ENCODE peak calls at places on chromosomes 11 and 22, in five cellular contexts. D is NCI-H524; W is HCT116; H is effector memory CD8-positive, alpha-beta T cell; U is NCI-H2107. Y is an unnamed sample.

GRCh38 chr11:113096661-113097060 is 135.4 kb downstream of the NCAM1 start:
- DNase-seq in D (no peak), H (no peak), W (no peak), U (no peak), Y (no peak)

GRCh38 chr11:2325719-2326118 is 23.9 kb downstream of the TSPAN32 start:
- DNase-seq in W (no peak), H (no peak), U (no peak), D (no peak), Y (no peak)

GRCh38 chr11:83349371-83349770 is 63.2 kb upstream of the CCDC90B start:
- DNase-seq in W (no peak), D (peak; percentile 60), U (no peak), H (no peak), Y (no peak)

GRCh38 chr11:19393941-19394340 is 153.2 kb upstream of the E2F8 start:
- DNase-seq in D (no peak), U (no peak), H (no peak), W (no peak), Y (no peak)

GRCh38 chr11:97009613-97010012 is 619.8 kb downstream of the JRKL start:
- DNase-seq in D (no peak), U (no peak), H (no peak), W (no peak), Y (no peak)

GRCh38 chr22:30485362-30485988 is 13.7 kb upstream of the SEC14L3 start:
- DNase-seq in U (no peak), D (no peak), W (peak; percentile 28), H (peak; percentile 80), Y (peak; percentile 83)

GRCh38 chr22:45842141-45842831 is 134.7 kb downstream of the WNT7B start:
- DNase-seq in D (no peak), H (no peak), U (no peak), W (no peak), Y (no peak)

GRCh38 chr11:8812438-8812837 is 98.6 kb upstream of the AKIP1 start:
- DNase-seq in U (no peak), H (no peak), W (no peak), D (no peak), Y (no peak)

GRCh38 chr11:73286240-73286810 is 14.2 kb downstream of the P2RY6 start:
- DNase-seq in U (no peak), H (no peak), D (no peak), W (no peak), Y (peak; percentile 22)

GRCh38 chr22:40618400-40618799 is 18.1 kb downstream of the MRTFA start:
- DNase-seq in U (no peak), H (no peak), D (no peak), W (no peak), Y (no peak)

GRCh38 chr11:61489833-61490585 is 18.5 kb upstream of the LRRC10B start:
- DNase-seq in D (no peak), H (no peak), U (no peak), W (no peak), Y (no peak)

GRCh38 chr11:9738126-9738525 is 74.2 kb downstream of the SWAP70 start:
- DNase-seq in H (no peak), W (no peak), D (no peak), U (no peak), Y (no peak)

GRCh38 chr22:39431216-39431801 is 25.5 kb upstream of the MGAT3 start:
- DNase-seq in H (no peak), D (no peak), U (no peak), W (no peak), Y (no peak)

GRCh38 chr11:57424137-57424801 is 2.7 kb downstream of the SLC43A3 start:
- DNase-seq in D (no peak), H (no peak), W (no peak), U (no peak), Y (no peak)

GRCh38 chr11:44380009-44380313 is 70.0 kb upstream of the ALX4 start:
- DNase-seq in W (no peak), H (no peak), D (no peak), U (no peak), Y (peak; percentile 41)

GRCh38 chr11:117449111-117449693 is 121.5 kb downstream of the CEP164 start:
- DNase-seq in D (no peak), W (no peak), U (no peak), H (no peak), Y (no peak)

Y was measured in natural killer cell treated with Interleukin-12 subunit alpha and Interleukin-12 subunit beta and Interleukin-15 and Interleukin-18, amount 100 ng/mL, for 72 hours.